ENCODE peak calls at places on chromosomes 6 and 20, in eight cellular contexts. H is IMR-90, N is upper lobe of right lung, Q is psoas muscle, S is pancreas, G is mammary epithelial cell, U is mucosa of descending colon, K is tibial artery. P is an unnamed sample.

GRCh38 chr20:23926941-23927872 is 47.7 kb upstream of the CST5 start:
- DNase-seq in H (no peak), N (no peak), Q (no peak), S (no peak), G (no peak), U (no peak), K (no peak), P (no peak)

GRCh38 chr6:11313207-11313606 is 80.7 kb upstream of the NEDD9 start:
- DNase-seq in H (no peak), N (no peak), Q (no peak), S (no peak), G (no peak), U (no peak), K (no peak), P (no peak)

GRCh38 chr6:170176621-170177382 is 114.1 kb downstream of the DLL1 start:
- DNase-seq in H (no peak), N (no peak), Q (no peak), S (peak; percentile 70), G (no peak), U (peak; percentile 44), K (no peak), P (peak; percentile 64)

GRCh38 chr6:138405816-138406403 is 1.9 kb downstream of the HEBP2 start:
- DNase-seq in H (no peak), N (no peak), Q (no peak), S (no peak), G (no peak), U (no peak), K (no peak), P (no peak)

GRCh38 chr6:148441454-148441911 is 98.8 kb downstream of the SASH1 start:
- DNase-seq in H (peak; percentile 90), N (no peak), Q (no peak), S (no peak), G (peak; percentile 80), U (no peak), K (no peak), P (no peak)

GRCh38 chr20:54346269-54346668 is 129.1 kb upstream of the DOK5 start:
- DNase-seq in H (no peak), N (no peak), Q (no peak), S (no peak), G (no peak), U (no peak), K (no peak), P (no peak)

GRCh38 chr6:4957521-4958231 is 46.2 kb downstream of the RPP40 start:
- DNase-seq in H (no peak), N (no peak), Q (no peak), S (no peak), G (no peak), U (no peak), K (no peak), P (no peak)

GRCh38 chr6:51893356-51893755 is 194.1 kb downstream of the PKHD1 start:
- DNase-seq in H (no peak), N (no peak), Q (no peak), S (no peak), G (no peak), U (no peak), K (no peak), P (no peak)

GRCh38 chr6:44058617-44059358 is 68.5 kb downstream of the MRPL14 start:
- DNase-seq in H (peak; percentile 100), N (peak; percentile 92), Q (peak; percentile 88), S (no peak), G (peak; percentile 99), U (peak; percentile 82), K (peak; percentile 93), P (peak; percentile 94)

GRCh38 chr20:57659131-57659788 is 39.0 kb upstream of the ZBP1 start:
- DNase-seq in H (no peak), N (peak; percentile 52), Q (no peak), S (no peak), G (no peak), U (peak; percentile 39), K (no peak), P (peak; percentile 11)

GRCh38 chr20:61776491-61776890 is 289.2 kb downstream of the TAF4 start:
- DNase-seq in H (no peak), N (no peak), Q (no peak), S (no peak), G (no peak), U (no peak), K (no peak), P (no peak)

GRCh38 chr20:36862857-36863668 is 12.9 kb upstream of the TLDC2 start:
- DNase-seq in H (no peak), N (no peak), Q (no peak), S (no peak), G (no peak), U (no peak), K (no peak), P (peak; percentile 84)

GRCh38 chr6:90003941-90004340 is 109.7 kb downstream of the GJA10 start:
- DNase-seq in H (peak; percentile 18), N (no peak), Q (no peak), S (no peak), G (no peak), U (no peak), K (no peak), P (no peak)

GRCh38 chr6:118356054-118356453 is 192.0 kb upstream of the PLN start:
- DNase-seq in H (peak; percentile 41), N (no peak), Q (no peak), S (no peak), G (no peak), U (no peak), K (no peak), P (no peak)

GRCh38 chr6:38671885-38672467 is 31.0 kb downstream of the GLO1 start:
- DNase-seq in H (peak; percentile 76), N (no peak), Q (no peak), S (no peak), G (peak; percentile 56), U (no peak), K (no peak), P (no peak)

GRCh38 chr20:52785678-52786077 is 186.5 kb upstream of the TSHZ2 start:
- DNase-seq in H (no peak), N (no peak), Q (peak; percentile 51), S (no peak), G (peak; percentile 21), U (no peak), K (peak; percentile 43), P (no peak)

GRCh38 chr20:64044484-64045247 is 4.8 kb downstream of the SOX18 start:
- DNase-seq in H (peak; percentile 37), N (no peak), Q (no peak), S (no peak), G (peak; percentile 60), U (no peak), K (no peak), P (no peak)

GRCh38 chr20:5145365-5146301 is 18.8 kb downstream of the CDS2 start:
- DNase-seq in H (no peak), N (no peak), Q (no peak), S (no peak), G (no peak), U (no peak), K (no peak), P (no peak)

GRCh38 chr20:5148581-5148980 is 21.8 kb downstream of the CDS2 start:
- DNase-seq in H (no peak), N (no peak), Q (no peak), S (no peak), G (no peak), U (no peak), K (no peak), P (no peak)

GRCh38 chr20:5146302-5146653 is 19.5 kb downstream of the CDS2 start:
- DNase-seq in H (no peak), N (no peak), Q (no peak), S (no peak), G (no peak), U (no peak), K (no peak), P (no peak)

GRCh38 chr20:5149892-5150225 is 23.1 kb downstream of the CDS2 start:
- DNase-seq in H (no peak), N (no peak), Q (no peak), S (no peak), G (no peak), U (no peak), K (no peak), P (no peak)

DNA sequence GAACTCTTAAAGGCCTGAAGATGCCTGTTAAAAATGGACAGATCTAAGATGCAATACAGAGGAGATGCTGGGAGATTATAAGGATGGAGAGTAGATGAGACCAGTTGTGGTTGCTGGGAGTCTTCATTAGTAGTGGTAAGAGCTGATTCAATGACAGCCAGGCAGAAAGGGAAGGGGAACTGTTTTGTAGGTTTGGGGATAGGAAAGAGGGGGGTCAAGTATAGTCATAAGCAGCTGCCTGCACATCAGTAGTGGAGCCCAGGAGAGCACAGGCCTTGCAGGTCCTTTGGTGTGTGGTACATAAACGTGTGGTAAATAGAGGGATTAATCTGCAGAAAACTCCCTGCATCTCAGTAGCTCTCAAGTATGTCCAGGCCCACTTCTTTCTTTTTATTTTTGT is 20.4 kb downstream of the CDS2 start:
- DNase-seq in H (no peak), N (no peak), Q (no peak), S (no peak), G (no peak), U (no peak), K (no peak), P (no peak)
- H3K4me1 ChIP-seq in H (peaks cover 10% of the 10 kb centered on the region), N (peaks cover 61% of the 10 kb centered on the region), Q (peaks cover 75% of the 10 kb centered on the region), S (peaks cover 3% of the 10 kb centered on the region), G (no peaks in the 10 kb centered on the region), U (peaks cover 21% of the 10 kb centered on the region), K (peaks cover 82% of the 10 kb centered on the region), P (peaks cover 89% of the 10 kb centered on the region)

GRCh38 chr6:24257282-24257681 is 100.6 kb downstream of the DCDC2 start:
- DNase-seq in H (no peak), N (no peak), Q (no peak), S (no peak), G (no peak), U (no peak), K (no peak), P (no peak)
- TF ChIP-seq CTCF in H (no peak), N (no peak), Q (no peak), S (no peak), G (peak; percentile 16), U (no peak), K (no peak), P (no peak)

DNA sequence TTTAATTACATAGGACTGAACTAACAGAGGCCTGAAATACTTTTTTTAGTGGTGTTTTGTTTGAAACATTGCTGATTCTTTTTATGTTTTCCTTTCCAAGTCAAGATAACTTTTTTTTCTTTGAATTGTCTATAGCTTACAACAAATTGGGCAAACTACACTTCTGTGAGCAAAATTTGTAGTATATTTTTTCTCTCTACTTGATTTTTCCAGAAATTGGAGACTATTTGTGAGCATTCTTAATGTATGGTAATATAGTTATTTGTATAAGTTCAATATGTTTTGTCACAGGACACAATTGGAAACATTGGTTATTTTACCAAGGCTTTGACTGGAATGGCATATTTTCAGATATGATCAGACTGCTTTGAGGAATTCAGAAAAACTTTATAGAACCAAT is 216.5 kb downstream of the SYNE1 start:
- DNase-seq in H (no peak), N (no peak), Q (no peak), S (no peak), G (no peak), U (no peak), K (no peak), P (no peak)
- H3K36me3 ChIP-seq in H (no peaks in the 10 kb centered on the region), N (no peaks in the 10 kb centered on the region), Q (no peaks in the 10 kb centered on the region), S (no peaks in the 10 kb centered on the region), G (no peaks in the 10 kb centered on the region), U (no peaks in the 10 kb centered on the region), K (no peaks in the 10 kb centered on the region), P (no peaks in the 10 kb centered on the region)

DNA sequence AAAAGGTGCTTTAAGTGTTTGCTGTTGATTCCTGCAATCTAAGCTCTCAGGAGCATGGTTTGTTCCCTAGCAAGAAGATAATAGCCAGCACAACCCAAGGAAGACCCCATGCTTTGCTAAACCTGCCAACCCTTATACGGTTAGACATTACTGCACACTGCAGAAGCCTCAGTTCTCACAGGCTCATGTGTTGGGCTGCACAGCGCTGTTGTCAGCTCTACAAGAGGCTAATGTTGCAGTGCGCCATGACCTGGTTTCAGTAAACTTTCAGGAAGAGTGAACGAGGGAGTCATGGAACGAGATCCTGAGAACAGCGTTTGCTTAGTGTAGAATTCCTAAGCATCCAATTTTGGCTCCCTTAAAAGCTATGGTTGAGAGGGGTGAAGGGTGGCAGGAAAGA is 218.5 kb downstream of the ARHGAP18 start:
- DNase-seq in H (peak; percentile 16), N (no peak), Q (no peak), S (no peak), G (no peak), U (no peak), K (no peak), P (no peak)
- H3K4me1 ChIP-seq in H (peaks cover 15% of the 10 kb centered on the region), N (peaks cover 28% of the 10 kb centered on the region), Q (peaks cover 32% of the 10 kb centered on the region), S (peaks cover 4% of the 10 kb centered on the region), G (peaks cover 54% of the 10 kb centered on the region), U (no peaks in the 10 kb centered on the region), K (peaks cover 18% of the 10 kb centered on the region), P (peaks cover 46% of the 10 kb centered on the region)